ENCODE peak calls at places on chromosomes 16 and 17, in seven cellular contexts. Q is CD8-positive, alpha-beta T cell; G is adrenal gland; M is lower lobe of right lung; T is CD4-positive, alpha-beta T cell; S is suprapubic skin; I is endodermal cell. Z is an unnamed sample.
A peak's percentile ranks its signal among the peaks of the same experiment; 100 is the strongest.

GRCh38 chr17:81150379-81151038 is 14.8 kb upstream of the PVALEF start:
- DNase-seq in T (no peak), S (no peak), Q (no peak), M (peak; percentile 82), G (peak; percentile 68), I (no peak), Z (peak; percentile 83)

GRCh38 chr17:10352866-10353265 is 19.9 kb downstream of the MYH13 start:
- DNase-seq in G (no peak), M (no peak), T (no peak), S (no peak), Q (no peak), I (no peak), Z (no peak)

GRCh38 chr16:4837733-4838501 is 9.2 kb downstream of the GLYR1 start:
- DNase-seq in Q (no peak), I (no peak), T (no peak), S (no peak), G (peak; percentile 44), M (no peak), Z (no peak)

GRCh38 chr17:17044846-17045561 is 2.7 kb downstream of the MPRIP start:
- DNase-seq in G (peak; percentile 71), M (no peak), T (no peak), Q (no peak), I (peak; percentile 58), S (peak; percentile 70), Z (no peak)

GRCh38 chr17:78557598-78558039 is 19.6 kb downstream of the DNAH17 start:
- DNase-seq in I (no peak), T (no peak), G (no peak), S (no peak), Q (no peak), M (no peak), Z (no peak)

GRCh38 chr17:73203135-73203787 is 10.4 kb downstream of the COG1 start:
- DNase-seq in Q (no peak), M (no peak), T (no peak), G (no peak), I (no peak), S (no peak), Z (no peak)

GRCh38 chr16:31529398-31530312 is 2.0 kb downstream of the AHSP start:
- DNase-seq in G (no peak), S (no peak), Q (no peak), M (peak; percentile 56), T (no peak), I (peak; percentile 71), Z (no peak)

GRCh38 chr16:24535827-24536226 is 3.5 kb upstream of the RBBP6 start:
- DNase-seq in Q (no peak), G (no peak), M (no peak), I (no peak), T (no peak), S (no peak), Z (no peak)

GRCh38 chr17:64355536-64356303 is 34.9 kb downstream of the PECAM1 start:
- DNase-seq in G (no peak), Q (no peak), I (no peak), M (no peak), S (no peak), T (no peak), Z (no peak)

GRCh38 chr17:78130439-78131101 is at the start of gene TMC8:
- DNase-seq in T (peak; percentile 86), S (peak; percentile 81), I (peak; percentile 83), M (no peak), Q (peak; percentile 79), G (no peak), Z (peak; percentile 75)

GRCh38 chr17:59328534-59329095 is 2.8 kb upstream of the YPEL2 start:
- DNase-seq in I (no peak), M (no peak), Q (no peak), G (no peak), S (no peak), T (no peak), Z (no peak)

GRCh38 chr17:8892338-8892690 is 24.8 kb upstream of the PIK3R6 start:
- DNase-seq in I (peak; percentile 48), G (no peak), M (no peak), Q (no peak), S (no peak), T (no peak), Z (no peak)

GRCh38 chr17:77371117-77371887 is 230.5 kb downstream of the SEC14L1 start:
- DNase-seq in S (no peak), Q (no peak), M (peak; percentile 47), T (no peak), G (no peak), I (no peak), Z (peak; percentile 45)

DNA sequence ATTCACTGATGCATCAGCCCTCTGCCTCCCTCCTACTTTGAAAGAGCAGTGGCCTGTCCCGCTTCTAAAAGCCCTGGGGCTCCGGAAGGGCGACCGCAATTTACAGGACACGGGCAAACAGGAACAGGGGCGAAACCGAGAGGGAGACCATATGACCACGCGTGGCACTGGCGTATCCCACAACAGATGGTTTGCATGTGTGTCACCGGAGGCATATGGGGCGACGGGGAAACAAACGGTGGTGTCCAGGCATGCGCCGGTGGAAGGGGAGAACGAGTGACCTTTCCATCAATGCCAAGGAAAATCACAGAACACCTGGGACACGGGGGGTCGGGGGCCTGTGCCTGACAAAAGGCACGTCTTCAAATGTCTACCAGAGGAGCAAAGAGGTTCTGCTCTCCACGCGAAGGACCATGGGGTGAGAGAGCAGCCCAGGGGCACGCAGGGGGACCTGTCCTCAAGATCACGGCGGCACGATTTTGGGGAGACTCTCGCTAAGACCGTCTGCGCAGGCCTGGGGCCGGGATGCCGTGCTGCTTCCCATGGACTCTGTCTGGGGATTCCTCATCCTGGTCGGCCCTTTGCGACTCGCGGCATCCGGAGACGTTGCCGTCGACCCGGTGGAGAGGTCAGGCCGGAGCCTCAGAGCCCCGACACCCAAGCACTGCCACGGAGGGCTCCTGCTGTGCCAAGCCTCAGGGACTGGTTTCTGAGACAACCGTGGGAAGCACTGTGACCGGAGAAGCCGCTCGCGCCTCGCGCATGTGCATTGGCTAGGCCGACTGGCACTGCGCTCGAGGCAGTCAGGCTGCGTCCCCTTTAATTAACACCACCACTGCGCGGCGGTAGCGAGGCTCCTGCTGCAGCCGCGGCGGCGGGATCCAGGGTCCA is 12.8 kb upstream of the KCNJ18 start:
- DNase-seq in G (no peak), S (peak; percentile 78), Q (no peak), M (no peak), T (no peak), I (no peak), Z (no peak)
- H3K9me3 ChIP-seq in G (no peaks in the 10 kb centered on the region), S (no peaks in the 10 kb centered on the region), Q (no peaks in the 10 kb centered on the region), M (no peaks in the 10 kb centered on the region), T (no peaks in the 10 kb centered on the region), I (peaks cover 12% of the 10 kb centered on the region), Z (peaks cover 13% of the 10 kb centered on the region)

GRCh38 chr16:56608043-56608875 is at the start of gene MT2A:
- DNase-seq in T (peak; percentile 85), M (peak; percentile 98), G (peak; percentile 98), S (peak; percentile 97), I (peak; percentile 93), Q (peak; percentile 87), Z (peak; percentile 99)

GRCh38 chr16:56607675-56608042 is 725 bp upstream of the MT2A start:
- DNase-seq in I (no peak), S (no peak), Q (no peak), T (no peak), G (no peak), M (no peak), Z (no peak)

GRCh38 chr16:56605475-56605874 is 2.9 kb upstream of the MT2A start:
- DNase-seq in G (peak; percentile 9), I (no peak), S (no peak), Q (no peak), M (no peak), T (no peak), Z (no peak)

GRCh38 chr16:56606071-56606687 is 2.2 kb upstream of the MT2A start:
- DNase-seq in S (no peak), Q (no peak), G (peak; percentile 86), T (no peak), I (no peak), M (no peak), Z (no peak)

DNA sequence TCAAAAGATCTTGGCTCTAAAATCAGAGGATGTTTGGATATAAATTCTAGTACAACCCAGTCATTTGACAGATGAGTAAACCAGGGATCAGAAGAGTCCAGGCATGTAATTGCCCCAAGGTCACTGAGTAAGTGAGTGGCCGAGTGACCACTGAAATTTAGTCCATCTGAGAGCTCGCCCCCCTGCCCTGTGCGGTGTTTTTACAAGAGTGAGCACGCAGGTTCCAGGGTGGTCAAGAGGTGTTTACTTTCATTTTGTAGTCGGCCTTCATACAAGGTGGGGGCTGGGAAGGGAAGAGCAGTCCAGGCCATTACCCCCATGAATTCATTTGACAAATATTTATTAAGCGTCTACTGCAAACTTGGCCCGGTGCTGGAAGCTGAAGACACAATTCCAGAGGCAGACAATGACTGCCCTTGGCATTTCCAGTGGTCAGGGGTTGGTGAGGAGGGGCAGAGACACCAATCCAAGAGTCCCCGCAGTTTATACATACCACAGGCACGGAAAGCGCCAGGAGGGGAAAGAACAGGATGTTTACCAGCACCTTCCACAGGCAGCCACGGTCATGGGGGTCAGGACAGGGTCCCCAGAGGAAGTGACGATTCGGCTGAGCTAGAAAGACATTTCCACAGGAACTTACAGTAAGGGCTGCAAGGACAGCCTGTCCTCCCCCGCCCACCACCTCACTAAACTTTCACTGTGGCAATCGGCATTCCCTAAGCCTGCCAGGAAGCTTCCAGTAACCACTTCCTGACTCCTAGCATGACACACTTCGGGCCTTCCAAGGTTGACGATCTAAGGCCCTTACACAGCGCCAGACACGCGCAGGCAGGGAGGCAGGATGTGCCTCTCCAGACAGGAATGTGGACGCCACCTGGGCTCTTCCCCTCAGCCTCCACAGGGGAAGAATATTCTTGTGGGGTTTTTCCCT is 1.4 kb upstream of the MT2A start:
- DNase-seq in Q (no peak), S (peak; percentile 95), M (peak; percentile 81), I (peak; percentile 64), T (no peak), G (peak; percentile 97), Z (peak; percentile 79)
- H3K27me3 ChIP-seq in Q (no peaks in the 10 kb centered on the region), S (no peaks in the 10 kb centered on the region), M (no peaks in the 10 kb centered on the region), I (peaks cover 52% of the 10 kb centered on the region), T (no peaks in the 10 kb centered on the region), G (no peaks in the 10 kb centered on the region), Z (no peaks in the 10 kb centered on the region)

GRCh38 chr16:22323998-22324786 is 27.0 kb downstream of the POLR3E start:
- DNase-seq in S (no peak), G (peak; percentile 48), I (peak; percentile 34), Q (no peak), T (no peak), M (no peak), Z (no peak)
- H3K9me3 ChIP-seq in S (no peaks in the 10 kb centered on the region), G (no peaks in the 10 kb centered on the region), I (no peaks in the 10 kb centered on the region), Q (no peaks in the 10 kb centered on the region), T (no peaks in the 10 kb centered on the region), M (no peaks in the 10 kb centered on the region), Z (no peaks in the 10 kb centered on the region)

GRCh38 chr17:49853470-49854015 is 5.7 kb upstream of the TAC4 start:
- DNase-seq in I (no peak), S (no peak), M (no peak), Q (no peak), T (no peak), G (no peak), Z (no peak)
- H3K27me3 ChIP-seq in I (peaks cover 37% of the 10 kb centered on the region), S (no peaks in the 10 kb centered on the region), M (no peaks in the 10 kb centered on the region), Q (no peaks in the 10 kb centered on the region), T (no peaks in the 10 kb centered on the region), G (no peaks in the 10 kb centered on the region), Z (no peaks in the 10 kb centered on the region)

DNA sequence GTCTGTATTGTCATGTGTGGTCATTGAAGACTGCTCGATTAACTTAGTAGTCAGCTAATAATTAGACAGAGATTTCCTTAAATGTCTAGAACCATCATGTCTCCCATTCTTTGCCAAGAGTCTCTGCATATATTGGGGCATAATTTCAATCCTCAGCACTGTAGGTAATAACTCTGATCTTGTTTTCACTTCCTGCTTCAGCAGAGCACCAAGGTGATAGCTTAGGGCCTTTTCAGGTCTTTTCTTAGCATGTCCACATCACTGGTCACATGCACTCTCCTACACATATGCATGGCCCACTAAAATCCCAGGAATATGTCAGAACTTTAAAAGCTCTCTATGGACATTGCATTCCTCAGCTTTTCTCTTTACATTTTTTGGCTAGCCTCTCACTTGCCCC is 110.3 kb upstream of the NACA2 start:
- DNase-seq in T (no peak), Q (no peak), I (no peak), G (no peak), S (no peak), M (no peak), Z (no peak)
- H3K9me3 ChIP-seq in T (peaks cover 40% of the 10 kb centered on the region), Q (peaks cover 24% of the 10 kb centered on the region), I (peaks cover 60% of the 10 kb centered on the region), G (no peaks in the 10 kb centered on the region), S (peaks cover 33% of the 10 kb centered on the region), M (peaks cover 46% of the 10 kb centered on the region), Z (no peaks in the 10 kb centered on the region)